ENCODE peak calls at places on chromosomes 11 and 22, in six cellular contexts. W is activated CD4-positive, alpha-beta T cell treated with anti-CD3 and anti-CD28 coated beads for 48 hours; O is Ammon's horn; R is ACHN; J is A549; T is iris pigment epithelial cell. Q is an unnamed sample.

GRCh38 chr11:5684627-5685362 is at the start of gene TRIM5:
- DNase-seq in W (peak), O (peak), R (peak), J (peak), T (peak), Q (peak)

GRCh38 chr22:21920341-21921183 is 32.1 kb downstream of the PPM1F start:
- DNase-seq in W (no peak), O (no peak), R (no peak), J (no peak), T (no peak), Q (no peak)

GRCh38 chr22:45460288-45461109 is 42.2 kb upstream of the FBLN1 start:
- DNase-seq in W (no peak), O (no peak), R (no peak), J (no peak), T (no peak), Q (peak)

GRCh38 chr11:47791774-47792173 is 24.6 kb upstream of the FNBP4 start:
- DNase-seq in W (no peak), O (no peak), R (no peak), J (no peak), T (peak), Q (no peak)

GRCh38 chr11:95821640-95822039 is 31.3 kb downstream of the CEP57 start:
- DNase-seq in W (no peak), O (no peak), R (peak), J (no peak), T (peak), Q (no peak)

GRCh38 chr11:3146612-3147256 is 18.4 kb downstream of the OSBPL5 start:
- DNase-seq in W (no peak), O (no peak), R (no peak), J (no peak), T (peak), Q (peak)

GRCh38 chr11:17803751-17804334 is 69.3 kb downstream of the KCNC1 start:
- DNase-seq in W (no peak), O (peak), R (no peak), J (no peak), T (no peak), Q (no peak)

GRCh38 chr11:115698243-115698642 is 194.0 kb upstream of the CADM1 start:
- DNase-seq in W (no peak), O (no peak), R (no peak), J (no peak), T (no peak), Q (no peak)

GRCh38 chr11:13007182-13007581 is 1.9 kb upstream of the RASSF10 start:
- DNase-seq in W (no peak), O (no peak), R (no peak), J (no peak), T (no peak), Q (no peak)

GRCh38 chr22:45099961-45100360 is 63.8 kb upstream of the NUP50 start:
- DNase-seq in W (no peak), O (no peak), R (no peak), J (no peak), T (no peak), Q (no peak)

Q was measured in foreskin fibroblast.